ENCODE peak calls at places on chromosome 17, in four cellular contexts. H, N, Q and P are unnamed samples.

GRCh38 chr17:10744509-10745000 is 14.7 kb upstream of the TMEM220 start:
- DNase-seq in H (no peak), N (no peak), Q (no peak), P (no peak)

GRCh38 chr17:15510361-15510760 is 42.9 kb upstream of the CDRT4 start:
- DNase-seq in H (no peak), N (no peak), Q (no peak), P (no peak)

GRCh38 chr17:70225272-70225671 is 55.9 kb downstream of the KCNJ2 start:
- DNase-seq in H (no peak), N (no peak), Q (peak; percentile 35), P (no peak)

GRCh38 chr17:72004011-72004427 is 116.8 kb upstream of the SOX9 start:
- DNase-seq in H (no peak), N (no peak), Q (no peak), P (no peak)

GRCh38 chr17:71084219-71084618 is 914.9 kb downstream of the KCNJ2 start:
- DNase-seq in H (peak; percentile 20), N (no peak), Q (peak; percentile 9), P (no peak)

GRCh38 chr17:7083592-7083991 is 3.5 kb upstream of the CLEC10A start:
- DNase-seq in H (no peak), N (no peak), Q (no peak), P (no peak)

GRCh38 chr17:33973491-33973890 is 281.6 kb upstream of the CCL2 start:
- DNase-seq in H (no peak), N (no peak), Q (no peak), P (no peak)

GRCh38 chr17:10107320-10108165 is 90.9 kb downstream of the GAS7 start:
- DNase-seq in H (no peak), N (peak; percentile 80), Q (no peak), P (no peak)

GRCh38 chr17:12973496-12974318 is 44.1 kb downstream of the ELAC2 start:
- DNase-seq in H (no peak), N (no peak), Q (no peak), P (no peak)

GRCh38 chr17:42118545-42118944 is 2.6 kb downstream of the KAT2A start:
- DNase-seq in H (peak; percentile 84), N (no peak), Q (no peak), P (no peak)

GRCh38 chr17:75131278-75132017 is at the start of gene NT5C:
- DNase-seq in H (peak; percentile 85), N (peak; percentile 89), Q (peak; percentile 76), P (peak; percentile 45)

GRCh38 chr17:13106171-13106570 is 88.3 kb upstream of the ELAC2 start:
- DNase-seq in H (no peak), N (no peak), Q (no peak), P (no peak)

GRCh38 chr17:28944862-28945741 is 6.2 kb downstream of the PHF12 start:
- DNase-seq in H (no peak), N (no peak), Q (no peak), P (no peak)

GRCh38 chr17:40778466-40778865 is 3.9 kb downstream of the KRT27 start:
- DNase-seq in H (no peak), N (no peak), Q (no peak), P (no peak)

GRCh38 chr17:59666235-59666634 is 41.0 kb downstream of the PTRH2 start:
- DNase-seq in H (no peak), N (no peak), Q (no peak), P (no peak)

GRCh38 chr17:65323055-65323454 is 185.9 kb downstream of the RGS9 start:
- DNase-seq in H (no peak), N (no peak), Q (no peak), P (no peak)

GRCh38 chr17:45430738-45431530 is 1.7 kb downstream of the ARHGAP27 start:
- DNase-seq in H (no peak), N (no peak), Q (peak; percentile 88), P (peak; percentile 64)

GRCh38 chr17:83201206-83202001 is 122.0 kb downstream of the METRNL start:
- DNase-seq in H (no peak), N (no peak), Q (peak; percentile 2), P (peak; percentile 15)

GRCh38 chr17:77475012-77475976 is 334.5 kb downstream of the SEC14L1 start:
- DNase-seq in H (no peak), N (no peak), Q (no peak), P (no peak)

GRCh38 chr17:34139996-34140395 is 115.1 kb upstream of the CCL2 start:
- DNase-seq in H (no peak), N (no peak), Q (no peak), P (no peak)

GRCh38 chr17:42819939-42820535 is 4.0 kb downstream of the BECN1 start:
- DNase-seq in H (peak; percentile 85), N (peak; percentile 67), Q (no peak), P (no peak)

GRCh38 chr17:7064248-7064647 is 15.8 kb downstream of the CLEC10A start:
- DNase-seq in H (no peak), N (no peak), Q (no peak), P (no peak)

GRCh38 chr17:74297941-74298340 is 23.9 kb downstream of the DNAI2 start:
- DNase-seq in H (no peak), N (peak; percentile 3), Q (no peak), P (no peak)

GRCh38 chr17:81332949-81333570 is 38.0 kb upstream of the SLC38A10 start:
- DNase-seq in H (no peak), N (no peak), Q (no peak), P (no peak)

GRCh38 chr17:17855334-17855725 is 18.5 kb upstream of the SREBF1 start:
- DNase-seq in H (no peak), N (no peak), Q (no peak), P (no peak)

GRCh38 chr17:79919164-79919585 is 79.9 kb upstream of the CBX4 start:
- DNase-seq in H (peak; percentile 81), N (peak; percentile 92), Q (peak; percentile 89), P (peak; percentile 63)

GRCh38 chr17:65633988-65634387 is 72.5 kb upstream of the AXIN2 start:
- DNase-seq in H (no peak), N (no peak), Q (peak; percentile 37), P (no peak)

GRCh38 chr17:76241205-76241539 is 879 bp upstream of the RNF157 start:
- DNase-seq in H (no peak), N (no peak), Q (no peak), P (peak; percentile 87)

GRCh38 chr17:48429638-48430586 is at the start of gene SKAP1:
- DNase-seq in H (no peak), N (peak; percentile 62), Q (no peak), P (no peak)

GRCh38 chr17:45848405-45848804 is 3.7 kb downstream of the SPPL2C start:
- DNase-seq in H (no peak), N (no peak), Q (no peak), P (no peak)

GRCh38 chr17:19410875-19411291 is at the start of gene RNF112:
- DNase-seq in H (no peak), N (no peak), Q (no peak), P (peak; percentile 85)

GRCh38 chr17:43351686-43352085 is 47.1 kb upstream of the ARL4D start:
- DNase-seq in H (no peak), N (no peak), Q (no peak), P (no peak)

GRCh38 chr17:81869221-81870154 is 1.6 kb downstream of the ARHGDIA start:
- DNase-seq in H (peak; percentile 62), N (peak; percentile 78), Q (no peak), P (no peak)

GRCh38 chr17:50208611-50209061 is 7.2 kb upstream of the COL1A1 start:
- DNase-seq in H (no peak), N (no peak), Q (no peak), P (no peak)

GRCh38 chr17:50207792-50208567 is 6.5 kb upstream of the COL1A1 start:
- DNase-seq in H (no peak), N (no peak), Q (no peak), P (no peak)

GRCh38 chr17:50210249-50211225 is 9.1 kb upstream of the COL1A1 start:
- DNase-seq in H (peak; percentile 85), N (peak; percentile 88), Q (no peak), P (peak; percentile 94)

GRCh38 chr17:50209133-50209471 is 7.7 kb upstream of the COL1A1 start:
- DNase-seq in H (no peak), N (no peak), Q (no peak), P (no peak)

GRCh38 chr17:50209472-50210248 is 8.2 kb upstream of the COL1A1 start:
- DNase-seq in H (no peak), N (peak; percentile 93), Q (no peak), P (peak; percentile 81)
- TF ChIP-seq CTCF in H (no peak), N (no peak), Q (no peak), P (no peak)

GRCh38 chr17:39727556-39727955 is 2.8 kb downstream of the MIEN1 start:
- DNase-seq in H (no peak), N (no peak), Q (no peak), P (no peak)

GRCh38 chr17:39732586-39732985 is 2.3 kb upstream of the MIEN1 start:
- DNase-seq in H (no peak), N (no peak), Q (no peak), P (no peak)

GRCh38 chr17:39726617-39727016 is 3.7 kb downstream of the MIEN1 start:
- DNase-seq in H (no peak), N (no peak), Q (no peak), P (no peak)

GRCh38 chr17:39729280-39729851 is 966 bp downstream of the MIEN1 start:
- DNase-seq in H (no peak), N (no peak), Q (no peak), P (no peak)

GRCh38 chr17:39730095-39730921 is at the start of gene MIEN1:
- DNase-seq in H (peak; percentile 95), N (peak; percentile 98), Q (peak; percentile 90), P (peak; percentile 84)
- TF ChIP-seq POLR2A in H (peak; percentile 78), N (peak; percentile 87), Q (peak; percentile 81), P (peak; percentile 52)

GRCh38 chr17:68601565-68602266 is 549 bp upstream of the FAM20A start:
- DNase-seq in H (no peak), N (no peak), Q (no peak), P (no peak)

GRCh38 chr17:68599873-68600122 is 1.4 kb downstream of the FAM20A start:
- DNase-seq in H (no peak), N (no peak), Q (no peak), P (no peak)

GRCh38 chr17:68599091-68599872 is 1.9 kb downstream of the FAM20A start:
- DNase-seq in H (no peak), N (no peak), Q (no peak), P (no peak)

GRCh38 chr17:68600881-68601564 is at the start of gene FAM20A:
- DNase-seq in H (peak; percentile 45), N (peak; percentile 83), Q (no peak), P (no peak)

DNA sequence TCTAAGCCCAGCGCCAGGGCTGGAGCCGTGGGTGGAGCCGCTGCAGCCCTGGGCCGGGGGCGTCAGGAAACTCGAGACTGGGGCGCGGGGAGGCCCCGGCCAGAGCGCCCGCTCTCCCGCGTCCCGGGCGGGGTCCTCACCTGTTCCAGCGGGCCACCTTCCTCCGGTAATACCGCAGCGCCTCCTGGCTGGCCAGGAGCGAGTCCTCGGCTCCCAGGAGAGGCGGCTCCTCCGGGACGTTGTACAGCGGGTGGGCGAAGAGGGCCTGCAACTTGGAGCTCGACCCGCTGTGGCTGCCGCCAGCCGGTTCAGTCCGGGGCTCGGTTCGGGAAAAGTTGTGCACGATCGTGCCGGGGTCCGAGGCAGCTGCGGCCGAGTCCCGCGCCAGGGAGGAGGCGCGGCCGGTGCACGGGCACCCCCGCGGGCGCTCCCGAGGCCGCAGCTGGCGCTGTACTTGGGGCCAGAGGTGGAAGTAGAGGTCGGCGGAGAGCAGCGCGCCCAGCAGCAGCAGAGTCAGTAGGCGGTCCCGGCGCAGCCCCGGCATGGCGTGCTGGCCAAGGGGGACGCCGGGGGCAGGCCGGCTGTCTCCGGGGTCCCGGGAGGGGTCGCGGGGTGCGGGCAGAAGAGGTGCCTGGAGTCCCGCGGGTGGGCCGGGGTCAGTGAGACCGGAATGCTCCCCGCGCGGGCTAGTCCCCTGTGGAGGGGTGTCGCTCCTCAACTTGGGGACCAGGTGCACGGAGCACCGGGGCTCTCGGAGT is 865 bp downstream of the FAM20A start:
- DNase-seq in H (peak; percentile 36), N (peak; percentile 84), Q (no peak), P (no peak)
- TF ChIP-seq CTCF in H (peak; percentile 21), N (no peak), Q (peak; percentile 47), P (no peak)

GRCh38 chr17:39450847-39451581 is at the start of gene MED1:
- DNase-seq in H (peak; percentile 100), N (peak; percentile 95), Q (peak; percentile 93), P (peak; percentile 94)
- TF ChIP-seq POLR2A in H (peak; percentile 78), N (peak; percentile 61), Q (peak; percentile 49), P (no peak)